ENCODE peak calls at places on chromosome 20, in ten cellular contexts. B is aorta, H is IMR-90, U is uterus, C is kidney, O is upper lobe of left lung, K is SJSA1, D is right lobe of liver, X is psoas muscle, Y is ovary. M is an unnamed sample.

GRCh38 chr20:33601016-33601415 is 61.1 kb upstream of the C20orf144 start:
- DNase-seq in B (no peak), H (no peak), U (no peak), C (no peak), O (no peak), K (no peak), D (no peak), X (no peak), Y (no peak), M (no peak)

GRCh38 chr20:14896569-14896968 is 559.2 kb upstream of the FLRT3 start:
- DNase-seq in B (no peak), H (no peak), U (no peak), C (no peak), O (no peak), K (no peak), D (no peak), X (no peak), Y (no peak), M (no peak)

GRCh38 chr20:46378390-46379009 is 27.9 kb downstream of the ELMO2 start:
- DNase-seq in B (no peak), H (no peak), U (no peak), C (peak; percentile 55), O (no peak), K (no peak), D (no peak), X (no peak), Y (no peak), M (no peak)

GRCh38 chr20:58647814-58648501 is 3.1 kb upstream of the STX16 start:
- DNase-seq in B (no peak), H (peak; percentile 82), U (no peak), C (peak; percentile 70), O (no peak), K (no peak), D (no peak), X (no peak), Y (no peak), M (peak; percentile 57)

GRCh38 chr20:46375771-46376170 is 30.6 kb downstream of the ELMO2 start:
- DNase-seq in B (no peak), H (peak; percentile 39), U (no peak), C (no peak), O (no peak), K (no peak), D (no peak), X (no peak), Y (no peak), M (no peak)

GRCh38 chr20:444117-444516 is 18.2 kb downstream of the TBC1D20 start:
- DNase-seq in B (no peak), H (no peak), U (no peak), C (no peak), O (no peak), K (no peak), D (no peak), X (no peak), Y (no peak), M (no peak)

GRCh38 chr20:52410746-52411317 is 219.3 kb upstream of the ZFP64 start:
- DNase-seq in B (no peak), H (no peak), U (no peak), C (no peak), O (no peak), K (no peak), D (no peak), X (no peak), Y (no peak), M (no peak)

GRCh38 chr20:51447097-51447764 is 95.3 kb downstream of the NFATC2 start:
- DNase-seq in B (peak; percentile 87), H (peak; percentile 98), U (peak; percentile 91), C (peak; percentile 89), O (no peak), K (peak; percentile 93), D (peak; percentile 57), X (peak; percentile 79), Y (peak; percentile 89), M (peak; percentile 82)

DNA sequence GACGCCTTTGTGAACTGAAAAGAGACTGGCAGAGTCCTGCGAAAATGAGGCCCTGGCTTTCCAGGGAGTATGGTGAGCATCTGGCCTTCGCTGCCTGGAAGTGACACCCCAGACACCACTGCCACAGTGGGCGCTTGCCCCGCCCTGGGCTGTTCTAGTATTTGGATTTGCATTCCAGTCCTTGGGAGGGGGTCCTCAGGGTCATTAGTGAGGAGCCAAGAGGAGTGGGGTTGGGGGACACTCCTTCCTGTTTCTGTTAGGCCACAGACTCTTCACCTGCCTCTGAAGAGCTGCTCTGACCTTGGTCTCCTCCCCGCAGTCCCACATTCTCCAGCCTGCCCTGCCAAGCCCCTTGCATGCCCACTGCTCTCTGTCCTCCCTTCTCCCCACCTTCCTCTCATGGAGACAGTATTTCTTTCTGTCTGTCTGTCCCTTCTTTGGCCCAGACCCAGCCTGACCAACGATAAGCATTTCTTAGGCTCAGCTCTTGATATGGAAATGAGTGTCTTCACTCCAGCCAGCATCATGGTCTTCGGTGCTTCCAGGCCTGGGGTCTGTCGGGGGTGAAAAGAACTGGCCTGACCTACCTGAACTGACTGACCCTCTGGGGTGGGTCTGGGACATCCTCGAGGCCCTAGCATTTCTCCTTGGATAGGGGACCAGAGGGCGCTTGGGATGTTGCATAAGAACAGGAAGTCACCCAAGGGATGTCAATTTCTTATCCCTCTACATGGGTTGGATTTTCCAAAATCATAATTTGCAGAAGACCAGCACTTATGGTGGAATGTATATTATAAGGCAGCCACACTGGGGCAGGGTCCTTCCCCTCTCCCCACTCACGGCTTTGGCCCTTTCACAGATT is 19.4 kb downstream of the SLC9A8 start:
- DNase-seq in B (no peak), H (no peak), U (no peak), C (no peak), O (no peak), K (no peak), D (no peak), X (no peak), Y (no peak), M (no peak)
- H3K27ac ChIP-seq in B (no peak overlapping the region), H (peak overlapping the region; percentile 71), U (no peak overlapping the region), C (no peak overlapping the region), O (peak overlapping the region; percentile 50), K (no peak overlapping the region), D (peak overlapping the region; percentile 57), X (no peak overlapping the region), Y (peak overlapping the region; percentile 45), M (no peak overlapping the region)

DNA sequence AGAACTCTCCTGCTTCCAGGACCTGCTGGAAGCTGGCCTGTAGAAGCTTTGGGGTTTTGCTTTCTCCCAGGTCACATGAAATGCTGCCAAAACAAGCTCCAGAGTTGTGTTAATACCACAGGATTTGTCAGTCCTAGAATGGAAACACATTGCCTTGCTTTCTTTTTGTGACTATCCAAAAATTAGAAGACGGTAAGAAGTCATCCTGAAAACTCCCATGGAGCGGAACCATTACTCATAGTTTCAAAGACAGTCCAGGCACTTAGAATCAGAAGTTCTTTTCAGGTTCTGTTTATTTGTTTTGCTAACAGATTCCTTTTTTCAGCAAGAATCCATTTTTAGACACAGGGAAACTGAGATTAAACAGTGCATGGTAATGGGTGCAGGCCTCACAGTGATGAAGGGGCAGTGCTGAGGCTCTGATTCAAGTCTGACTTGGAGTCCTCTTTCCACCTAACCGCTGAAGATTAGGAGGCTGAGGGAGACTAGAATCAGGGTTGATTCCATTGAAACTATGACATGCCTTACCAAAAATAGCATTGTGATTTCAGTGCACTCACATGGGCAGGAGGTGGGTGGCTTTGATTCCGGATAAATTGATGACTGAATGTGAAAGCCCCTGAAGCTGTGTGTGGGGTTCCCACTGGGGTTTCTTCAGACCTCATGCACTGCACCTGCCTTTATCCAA is 72.2 kb upstream of the NAA20 start:
- DNase-seq in B (no peak), H (peak; percentile 67), U (no peak), C (no peak), O (no peak), K (peak; percentile 67), D (no peak), X (no peak), Y (no peak), M (no peak)
- H3K27ac ChIP-seq in B (peak overlapping the region; percentile 83), H (peak overlapping the region; percentile 2), U (peak overlapping the region; percentile 4), C (peak overlapping the region; percentile 11), O (peak overlapping the region; percentile 59), K (peak overlapping the region; percentile 45), D (peak overlapping the region; percentile 11), X (no peak overlapping the region), Y (no peak overlapping the region), M (peak overlapping the region; percentile 78)

GRCh38 chr20:36526521-36527011 is 14.8 kb upstream of the MYL9 start:
- DNase-seq in B (no peak), H (no peak), U (no peak), C (no peak), O (no peak), K (no peak), D (no peak), X (no peak), Y (peak; percentile 61), M (no peak)
- H3K27ac ChIP-seq in B (peak overlapping the region; percentile 31), H (no peak overlapping the region), U (peak overlapping the region; percentile 63), C (no peak overlapping the region), O (no peak overlapping the region), K (no peak overlapping the region), D (no peak overlapping the region), X (no peak overlapping the region), Y (peak overlapping the region; percentile 66), M (no peak overlapping the region)

DNA sequence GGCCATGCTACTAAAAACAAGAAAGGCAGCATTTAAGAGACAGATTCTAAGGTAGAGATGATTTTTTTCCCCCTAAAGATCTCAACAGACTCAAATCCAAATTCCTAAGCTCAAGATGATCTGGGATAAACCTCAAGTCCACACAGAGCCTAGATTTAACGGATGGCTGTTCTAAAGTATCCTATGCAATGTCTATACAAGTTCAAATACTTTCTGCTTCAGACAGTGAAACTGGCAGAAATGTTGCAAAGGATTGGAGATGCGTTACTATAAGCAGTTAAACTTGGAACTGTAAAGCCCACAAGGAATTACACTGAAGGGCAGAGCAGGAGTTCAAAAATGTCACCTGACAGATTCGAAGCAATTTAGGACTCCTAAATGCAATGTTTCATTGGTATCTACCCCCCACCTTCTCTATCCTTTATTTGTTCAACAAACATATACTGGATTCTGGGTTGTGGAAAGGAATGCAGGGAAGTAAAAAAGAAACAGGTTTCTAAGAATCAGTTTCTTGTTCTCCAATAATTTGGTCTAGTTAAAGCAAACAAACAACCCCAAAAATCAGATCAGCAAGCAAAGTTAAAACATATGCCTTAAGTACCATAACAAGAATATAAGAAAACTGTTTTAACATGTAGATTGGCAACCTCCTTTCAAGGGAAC is 1.6 kb downstream of the DNAAF9 start:
- DNase-seq in B (no peak), H (no peak), U (no peak), C (no peak), O (no peak), K (no peak), D (no peak), X (no peak), Y (no peak), M (no peak)
- H3K27ac ChIP-seq in B (no peak overlapping the region), H (no peak overlapping the region), U (peak overlapping the region; percentile 93), C (peak overlapping the region; percentile 94), O (peak overlapping the region; percentile 93), K (no peak overlapping the region), D (peak overlapping the region; percentile 5), X (peak overlapping the region; percentile 84), Y (no peak overlapping the region), M (peak overlapping the region; percentile 96)

DNA sequence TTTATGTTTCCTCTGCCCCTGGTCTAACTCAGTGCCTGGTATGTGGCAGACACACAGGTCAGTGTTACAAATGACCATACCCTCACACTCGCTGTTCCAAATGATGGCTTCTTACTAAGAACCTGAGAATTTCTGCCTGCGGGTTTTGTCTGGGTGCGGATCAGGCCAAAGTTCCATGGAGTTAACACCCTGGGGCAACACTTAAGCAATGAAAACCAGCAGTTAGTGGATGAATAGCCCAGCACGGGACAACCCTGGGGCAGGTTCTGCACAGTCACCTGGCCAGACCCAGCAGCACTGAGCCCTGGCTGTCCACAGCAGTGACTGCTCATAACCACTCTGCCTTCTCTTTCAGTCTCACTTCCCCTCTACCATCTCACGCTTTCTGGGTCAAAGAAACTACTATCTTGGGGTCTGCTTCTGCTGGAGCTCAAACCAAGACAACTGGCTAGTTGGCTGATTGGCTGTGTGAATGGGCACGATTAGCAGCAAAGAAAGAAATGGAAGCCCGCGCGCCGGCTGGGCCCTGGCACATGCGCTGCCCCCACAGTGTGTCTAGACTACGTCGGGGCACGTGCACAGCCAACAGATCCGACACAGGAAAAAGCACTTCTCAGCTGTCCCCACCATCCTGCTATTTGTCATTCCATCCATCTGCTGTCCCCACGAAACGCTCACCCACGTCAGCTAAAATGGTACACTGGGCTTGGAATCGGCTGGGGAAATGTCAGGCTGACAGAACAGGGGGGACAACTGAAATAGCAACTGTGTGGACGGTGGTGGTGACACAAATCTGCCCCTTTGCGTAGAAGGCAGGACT is 36.6 kb downstream of the MGME1 start:
- DNase-seq in B (no peak), H (no peak), U (no peak), C (no peak), O (peak; percentile 15), K (no peak), D (no peak), X (no peak), Y (no peak), M (no peak)
- H3K27ac ChIP-seq in B (no peak overlapping the region), H (no peak overlapping the region), U (no peak overlapping the region), C (no peak overlapping the region), O (no peak overlapping the region), K (no peak overlapping the region), D (no peak overlapping the region), X (peak overlapping the region; percentile 31), Y (no peak overlapping the region), M (no peak overlapping the region)

M was measured in right atrium auricular region.